ENCODE peak calls at places on chromosome 14, in four cellular contexts. V is anterior cingulate cortex; F is effector memory CD8-positive, alpha-beta T cell; T is GM10248. U is an unnamed sample.

GRCh38 chr14:103651585-103651984 is 22.6 kb downstream of the KLC1 start:
- DNase-seq in F (no peak), V (no peak), T (no peak), U (no peak)

GRCh38 chr14:35653045-35653444 is 119.1 kb downstream of the INSM2 start:
- DNase-seq in F (no peak), V (no peak), T (no peak), U (no peak)

GRCh38 chr14:50085570-50086315 is 30.6 kb downstream of the VCPKMT start:
- DNase-seq in T (peak), F (no peak), V (peak), U (peak)

GRCh38 chr14:21711360-21711961 is 37.8 kb upstream of the OR4E1 start:
- DNase-seq in F (peak), T (peak), V (no peak), U (peak)

GRCh38 chr14:58272589-58273372 is 25.6 kb upstream of the ARID4A start:
- DNase-seq in F (no peak), V (no peak), T (no peak), U (peak)

GRCh38 chr14:91143862-91144261 is 30.0 kb downstream of the DGLUCY start:
- DNase-seq in T (no peak), F (no peak), V (no peak), U (no peak)

GRCh38 chr14:34781242-34781641 is 66.8 kb upstream of the CFL2 start:
- DNase-seq in T (no peak), F (no peak), V (no peak), U (peak)

GRCh38 chr14:74281069-74281468 is 21.7 kb downstream of the ABCD4 start:
- DNase-seq in T (no peak), V (no peak), F (no peak), U (no peak)

GRCh38 chr14:76056128-76056527 is 70.6 kb downstream of the IFT43 start:
- DNase-seq in V (no peak), T (no peak), F (no peak), U (no peak)

GRCh38 chr14:101232340-101233015 is 328.8 kb upstream of the DIO3 start:
- DNase-seq in T (no peak), V (no peak), F (no peak), U (no peak)

GRCh38 chr14:36217027-36217426 is 40.5 kb upstream of the PTCSC3 start:
- DNase-seq in F (no peak), T (no peak), V (no peak), U (no peak)

GRCh38 chr14:70073924-70074566 is 114.7 kb downstream of the SLC8A3 start:
- DNase-seq in V (peak), F (peak), T (peak), U (peak)

GRCh38 chr14:71130491-71131179 is 223.4 kb downstream of the PCNX1 start:
- DNase-seq in V (no peak), T (no peak), F (no peak), U (peak)

GRCh38 chr14:31829256-31829923 is 247.7 kb upstream of the ARHGAP5 start:
- DNase-seq in V (no peak), F (no peak), T (no peak), U (no peak)

U was measured in GM12865.